ENCODE peak calls at places on chromosomes 4 and X, in four cellular contexts. P is H1, T is GM12878, J is HepG2. W is an unnamed sample.

GRCh38 chr4:107203733-107204132 is 167.6 kb upstream of the DKK2 start:
- DNase-seq in J (no peak), P (no peak), T (no peak), W (no peak)

GRCh38 chr4:26916195-26916594 is 55.6 kb downstream of the STIM2 start:
- DNase-seq in J (no peak), T (no peak), P (no peak), W (no peak)

GRCh38 chrX:11290673-11291072 is 2.5 kb upstream of the AMELX start:
- DNase-seq in T (no peak), J (no peak), P (no peak), W (no peak)

GRCh38 chrX:129116651-129117050 is 406.6 kb downstream of the SMARCA1 start:
- DNase-seq in P (no peak), T (no peak), J (peak), W (no peak)

GRCh38 chr4:35125995-35126712 is 1118.2 kb downstream of the ARAP2 start:
- DNase-seq in J (peak), P (no peak), T (no peak), W (no peak)

GRCh38 chr4:73213917-73214663 is 44.5 kb downstream of the ANKRD17 start:
- DNase-seq in T (no peak), J (no peak), P (no peak), W (no peak)

GRCh38 chr4:21726255-21726815 is 222.2 kb downstream of the KCNIP4 start:
- DNase-seq in T (no peak), J (no peak), P (no peak), W (no peak)

GRCh38 chrX:71100581-71101505 is 5.2 kb downstream of the FOXO4 start:
- DNase-seq in P (no peak), T (no peak), J (no peak), W (no peak)

GRCh38 chrX:74107666-74108065 is 196.3 kb upstream of the ZCCHC13 start:
- DNase-seq in J (no peak), P (no peak), T (no peak), W (no peak)

GRCh38 chr4:43457866-43458265 is 565.4 kb downstream of the GRXCR1 start:
- DNase-seq in J (no peak), T (no peak), P (no peak), W (no peak)

GRCh38 chr4:17286737-17287460 is 225.0 kb downstream of the QDPR start:
- DNase-seq in J (no peak), P (no peak), T (no peak), W (no peak)

GRCh38 chr4:52911684-52912294 is 49.7 kb downstream of the RASL11B start:
- DNase-seq in J (peak), T (peak), P (peak), W (peak)

GRCh38 chrX:137747231-137747630 is 181.3 kb downstream of the ZIC3 start:
- DNase-seq in P (peak), T (no peak), J (no peak), W (peak)

GRCh38 chrX:47620303-47620685 is 637 bp upstream of the SYN1 start:
- DNase-seq in P (no peak), T (no peak), J (no peak), W (no peak)

GRCh38 chrX:123464709-123465108 is 268.1 kb downstream of the THOC2 start:
- DNase-seq in J (peak), P (no peak), T (no peak), W (no peak)

GRCh38 chrX:77003956-77004355 is 443.2 kb upstream of the FGF16 start:
- DNase-seq in J (no peak), T (no peak), P (no peak), W (no peak)

GRCh38 chr4:31620476-31620875 is 900.3 kb downstream of the PCDH7 start:
- DNase-seq in T (no peak), P (no peak), J (no peak), W (no peak)

GRCh38 chr4:44848466-44848865 is 122.1 kb upstream of the GNPDA2 start:
- DNase-seq in T (no peak), P (no peak), J (no peak), W (no peak)

GRCh38 chrX:46589977-46590723 is 16.6 kb downstream of the CHST7 start:
- DNase-seq in J (no peak), P (no peak), T (no peak), W (no peak)

GRCh38 chr4:87547016-87547708 is 18.0 kb upstream of the SPARCL1 start:
- DNase-seq in P (no peak), T (no peak), J (no peak), W (no peak)

GRCh38 chr4:188611143-188611542 is 471.9 kb downstream of the TRIML1 start:
- DNase-seq in P (no peak), J (no peak), T (no peak), W (no peak)

GRCh38 chr4:124530464-124531077 is 182.0 kb downstream of the ANKRD50 start:
- DNase-seq in T (no peak), J (peak), P (no peak), W (no peak)

GRCh38 chrX:97030463-97030862 is 146.8 kb downstream of the RPA4 start:
- DNase-seq in P (no peak), J (no peak), T (no peak), W (no peak)

GRCh38 chr4:139242511-139243051 is 37.4 kb downstream of the MGARP start:
- DNase-seq in J (no peak), T (no peak), P (no peak), W (no peak)

GRCh38 chrX:123731987-123732678 is 719 bp downstream of the THOC2 start:
- DNase-seq in P (no peak), J (no peak), T (no peak), W (no peak)

GRCh38 chr4:99624141-99624719 is 33.4 kb downstream of the C4orf54 start:
- DNase-seq in T (no peak), P (no peak), J (no peak), W (no peak)

GRCh38 chr4:71830497-71831178 is 46.8 kb upstream of the GC start:
- DNase-seq in T (peak), P (no peak), J (no peak), W (no peak)

GRCh38 chrX:51855698-51856097 is 37.7 kb upstream of the MAGED1 start:
- DNase-seq in P (no peak), J (no peak), T (no peak), W (no peak)

GRCh38 chr4:152117054-152117453 is 356.2 kb upstream of the GATB start:
- DNase-seq in T (no peak), J (no peak), P (no peak), W (no peak)

GRCh38 chrX:138875472-138875871 is 164.0 kb upstream of the FGF13 start:
- DNase-seq in P (no peak), T (no peak), J (no peak), W (no peak)

GRCh38 chr4:106140601-106141000 is 175.4 kb downstream of the TBCK start:
- DNase-seq in P (no peak), J (no peak), T (no peak), W (no peak)

GRCh38 chr4:153546273-153546672 is 80.1 kb downstream of the TMEM131L start:
- DNase-seq in T (no peak), J (no peak), P (no peak), W (no peak)

GRCh38 chr4:169987327-169988228 is 38.6 kb downstream of the MFAP3L start:
- DNase-seq in J (no peak), T (no peak), P (no peak), W (no peak)

GRCh38 chr4:144712775-144713174 is 66.8 kb downstream of the HHIP start:
- DNase-seq in P (no peak), J (no peak), T (no peak), W (no peak)

GRCh38 chr4:86414686-86415085 is 54.8 kb upstream of the MAPK10 start:
- DNase-seq in P (no peak), J (no peak), T (no peak), W (no peak)

GRCh38 chr4:45621926-45622325 is 501.9 kb downstream of the GABRG1 start:
- DNase-seq in P (no peak), J (no peak), T (no peak), W (no peak)

GRCh38 chr4:118280501-118281218 is 72.1 kb downstream of the PRSS12 start:
- DNase-seq in P (no peak), T (peak), J (peak), W (peak)

GRCh38 chrX:149274516-149275105 is 230.5 kb downstream of the IDS start:
- DNase-seq in P (no peak), J (no peak), T (no peak), W (no peak)

GRCh38 chr4:46123872-46124755 is at the start of gene GABRG1:
- DNase-seq in J (no peak), P (peak), T (no peak), W (no peak)

GRCh38 chr4:101307901-101308300 is 39.4 kb downstream of the PPP3CA start:
- DNase-seq in T (no peak), J (no peak), P (no peak), W (no peak)

GRCh38 chr4:101306764-101307615 is 40.3 kb downstream of the PPP3CA start:
- DNase-seq in J (no peak), T (no peak), P (no peak), W (no peak)

GRCh38 chr4:101299899-101300540 is 47.3 kb downstream of the PPP3CA start:
- DNase-seq in T (no peak), J (no peak), P (no peak), W (no peak)

GRCh38 chr4:101306225-101306624 is 41.1 kb downstream of the PPP3CA start:
- DNase-seq in P (no peak), J (no peak), T (no peak), W (no peak)

DNA sequence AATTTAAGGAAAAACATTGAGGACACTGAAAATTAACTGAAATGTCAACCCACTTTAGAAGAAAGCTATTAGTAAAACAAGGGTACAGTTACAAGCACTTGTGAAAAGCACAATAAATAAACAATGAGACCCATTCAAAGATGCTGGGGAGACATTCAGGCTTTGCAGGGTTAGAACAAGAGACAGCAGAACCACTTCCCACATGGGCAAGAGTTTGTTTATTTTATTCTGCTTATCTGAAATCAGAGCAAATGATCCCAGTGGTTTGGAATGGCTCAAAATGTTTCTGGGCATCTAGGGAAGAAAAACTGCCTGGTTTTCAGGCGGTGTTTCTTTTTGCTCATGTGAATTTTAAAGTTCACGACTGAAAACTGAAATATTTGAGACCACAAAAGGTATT is 42.4 kb downstream of the PPP3CA start:
- DNase-seq in P (no peak), J (peak), T (no peak), W (no peak)
- H3K4me3 ChIP-seq in P (no peak), J (no peak), T (no peak), W (no peak)

GRCh38 chr4:2551118-2551517 is 14.7 kb downstream of the FAM193A start:
- DNase-seq in J (no peak), T (no peak), P (no peak), W (no peak)

GRCh38 chr4:2545321-2546013 is 9.0 kb downstream of the FAM193A start:
- DNase-seq in T (no peak), P (no peak), J (no peak), W (no peak)

GRCh38 chr4:2546286-2546823 is 9.9 kb downstream of the FAM193A start:
- DNase-seq in J (no peak), P (no peak), T (no peak), W (no peak)
- TF ChIP-seq ZNF274 in J (no peak), P (no peak), T (no peak), W (no peak)

DNA sequence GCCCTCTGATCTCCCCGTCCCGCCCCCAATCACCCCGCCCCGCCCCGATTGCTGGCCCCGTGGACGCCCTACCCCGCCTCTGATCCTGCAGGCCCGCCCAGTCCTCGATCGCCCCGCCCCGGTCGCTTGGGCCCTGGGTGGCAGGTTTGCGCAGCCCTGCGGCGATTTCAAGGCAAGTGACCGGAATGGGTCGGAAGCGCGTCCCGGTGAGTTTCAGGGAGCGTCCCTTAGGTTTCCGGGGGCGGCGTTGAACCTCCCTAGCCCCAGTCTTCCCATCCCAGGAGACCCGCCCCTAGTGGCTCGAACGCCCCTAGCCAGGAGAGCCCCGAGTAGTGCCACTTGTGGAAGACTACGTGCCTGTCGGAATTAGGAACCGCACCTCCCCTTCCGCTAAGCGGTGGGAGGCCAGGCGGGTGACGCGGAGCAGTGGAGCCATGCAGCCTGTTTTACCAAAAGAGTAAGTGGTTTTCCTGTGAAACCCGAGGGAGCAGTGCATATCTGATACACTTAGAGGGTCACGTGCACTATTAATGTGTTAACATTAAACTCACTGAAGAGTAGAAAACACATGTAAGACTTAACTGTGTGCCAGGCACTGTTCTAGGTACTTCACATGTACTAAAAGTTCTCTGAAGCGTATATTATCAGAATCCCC is 350 bp upstream of the TEC start:
- DNase-seq in J (peak), T (peak), P (peak), W (peak)
- TF ChIP-seq SUZ12 in J (no peak), T (no peak), P (no peak), W (no peak)

GRCh38 chr4:38188631-38189101 is 228.5 kb downstream of the PTTG2 start:
- DNase-seq in T (no peak), P (no peak), J (no peak), W (no peak)

GRCh38 chr4:38192516-38192915 is 232.3 kb downstream of the PTTG2 start:
- DNase-seq in J (no peak), P (no peak), T (no peak), W (no peak)

GRCh38 chr4:38188136-38188535 is 227.9 kb downstream of the PTTG2 start:
- DNase-seq in P (no peak), T (no peak), J (no peak), W (no peak)

GRCh38 chr4:38189445-38189844 is 229.2 kb downstream of the PTTG2 start:
- DNase-seq in T (no peak), J (peak), P (no peak), W (no peak)

GRCh38 chr4:38190717-38191178 is 230.6 kb downstream of the PTTG2 start:
- DNase-seq in J (no peak), T (no peak), P (no peak), W (no peak)
- H3K4me3 ChIP-seq in J (no peak), T (no peak), P (no peak), W (no peak)

GRCh38 chr4:174789666-174790065 is 39.4 kb downstream of the GLRA3 start:
- DNase-seq in T (no peak), P (no peak), J (no peak), W (no peak)
- TF ChIP-seq ZNF274 in T (no peak), P (no peak), J (no peak), W (no peak)

GRCh38 chr4:80361329-80361900 is 25.9 kb downstream of the CFAP299 start:
- DNase-seq in T (no peak), J (peak), P (no peak), W (no peak)

GRCh38 chr4:80362578-80363181 is 27.1 kb downstream of the CFAP299 start:
- DNase-seq in J (peak), T (no peak), P (no peak), W (peak)

GRCh38 chr4:80367737-80368136 is 32.2 kb downstream of the CFAP299 start:
- DNase-seq in J (no peak), P (no peak), T (no peak), W (no peak)

GRCh38 chr4:80370635-80371034 is 35.1 kb downstream of the CFAP299 start:
- DNase-seq in P (no peak), T (no peak), J (no peak), W (no peak)

DNA sequence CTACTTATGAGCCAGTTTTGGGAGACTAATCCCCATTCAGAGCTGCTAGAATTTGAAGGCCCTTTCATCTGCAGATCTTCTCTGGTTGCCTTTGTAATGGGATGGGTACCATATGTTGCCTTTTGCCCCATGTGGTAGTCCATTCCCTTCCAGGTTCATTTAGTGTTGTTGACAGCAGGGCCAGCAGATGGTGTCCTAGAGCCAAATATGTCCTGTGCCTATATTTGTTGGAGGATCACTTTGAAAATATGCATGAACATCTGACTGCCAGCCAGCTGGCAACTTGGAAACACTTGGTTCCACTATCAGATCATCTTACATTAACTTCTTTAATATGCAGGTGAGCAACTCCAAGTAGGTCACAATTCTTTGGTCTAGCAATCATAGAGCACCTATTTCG is 30.4 kb downstream of the CFAP299 start:
- DNase-seq in P (no peak), J (peak), T (peak), W (peak)
- TF ChIP-seq SUZ12 in P (no peak), J (no peak), T (no peak), W (no peak)

W was measured in NT2/D1.